ENCODE peak calls at places on chromosomes 13 and 19, in four cellular contexts. G, T, D and K are unnamed samples.

GRCh38 chr19:48455908-48456562 is 661 bp downstream of the KCNJ14 start:
- DNase-seq in D (no peak), T (no peak), G (no peak), K (no peak)

GRCh38 chr13:91701975-91702374 is 303.6 kb downstream of the GPC5 start:
- DNase-seq in T (no peak), G (no peak), D (no peak), K (no peak)

GRCh38 chr13:83232626-83233025 is 649.6 kb downstream of the SLITRK1 start:
- DNase-seq in T (no peak), D (no peak), G (no peak), K (no peak)

GRCh38 chr13:60645552-60646138 is 248.6 kb downstream of the TDRD3 start:
- DNase-seq in T (no peak), D (no peak), G (no peak), K (no peak)

GRCh38 chr13:28501547-28501946 is 6.6 kb upstream of the FLT1 start:
- DNase-seq in G (no peak), D (no peak), T (no peak), K (no peak)

GRCh38 chr13:61695147-61695546 is 279.5 kb upstream of the PCDH20 start:
- DNase-seq in G (no peak), T (no peak), D (no peak), K (no peak)

GRCh38 chr13:25980255-25980654 is 71.6 kb downstream of the SHISA2 start:
- DNase-seq in D (peak), G (no peak), T (no peak), K (peak)

GRCh38 chr13:26307701-26308100 is 53.8 kb downstream of the CDK8 start:
- DNase-seq in T (no peak), G (no peak), D (no peak), K (no peak)

GRCh38 chr19:47886010-47886559 is at the start of gene SULT2A1:
- DNase-seq in G (no peak), T (no peak), D (peak), K (no peak)

GRCh38 chr13:37752156-37752555 is 117.4 kb downstream of the TRPC4 start:
- DNase-seq in G (no peak), D (no peak), T (no peak), K (no peak)

GRCh38 chr13:20475927-20476691 is 49.5 kb downstream of the CRYL1 start:
- DNase-seq in D (peak), T (no peak), G (no peak), K (no peak)

GRCh38 chr19:3129112-3129511 is 6.7 kb upstream of the GNA15 start:
- DNase-seq in T (no peak), D (peak), G (no peak), K (peak)

GRCh38 chr19:12666305-12667048 is at the start of the genes MAN2B1 and WDR83:
- DNase-seq in T (peak), D (peak), G (peak), K (peak)

GRCh38 chr19:15331419-15332310 is 674 bp downstream of the BRD4 start:
- DNase-seq in G (peak), T (no peak), D (peak), K (peak)

GRCh38 chr13:45063261-45063870 is 56.9 kb upstream of the GTF2F2 start:
- DNase-seq in D (no peak), G (no peak), T (no peak), K (peak)

GRCh38 chr13:40812724-40813445 is 23.5 kb downstream of the SLC25A15 start:
- DNase-seq in T (no peak), D (peak), G (no peak), K (no peak)

GRCh38 chr13:77544765-77545316 is 9.3 kb downstream of the SCEL start:
- DNase-seq in G (no peak), T (no peak), D (no peak), K (no peak)

GRCh38 chr19:2456301-2456570 is 523 bp downstream of the LMNB2 start:
- DNase-seq in G (no peak), T (no peak), D (no peak), K (no peak)

GRCh38 chr19:3819989-3820388 is 33.8 kb upstream of the MATK start:
- DNase-seq in D (no peak), T (no peak), G (no peak), K (no peak)

GRCh38 chr13:40485611-40486517 is 180.6 kb downstream of the FOXO1 start:
- DNase-seq in T (no peak), G (no peak), D (no peak), K (no peak)

GRCh38 chr19:31838163-31838798 is 489.0 kb upstream of the TSHZ3 start:
- DNase-seq in D (no peak), G (no peak), T (no peak), K (no peak)

GRCh38 chr13:78820541-78820940 is 161.6 kb upstream of the OBI1 start:
- DNase-seq in G (no peak), D (no peak), T (no peak), K (no peak)

GRCh38 chr19:16588089-16588823 is 16.0 kb upstream of the SLC35E1 start:
- DNase-seq in D (no peak), T (no peak), G (no peak), K (peak)

GRCh38 chr13:46743191-46743590 is 53.8 kb downstream of the ESD start:
- DNase-seq in D (peak), T (no peak), G (no peak), K (peak)

DNA sequence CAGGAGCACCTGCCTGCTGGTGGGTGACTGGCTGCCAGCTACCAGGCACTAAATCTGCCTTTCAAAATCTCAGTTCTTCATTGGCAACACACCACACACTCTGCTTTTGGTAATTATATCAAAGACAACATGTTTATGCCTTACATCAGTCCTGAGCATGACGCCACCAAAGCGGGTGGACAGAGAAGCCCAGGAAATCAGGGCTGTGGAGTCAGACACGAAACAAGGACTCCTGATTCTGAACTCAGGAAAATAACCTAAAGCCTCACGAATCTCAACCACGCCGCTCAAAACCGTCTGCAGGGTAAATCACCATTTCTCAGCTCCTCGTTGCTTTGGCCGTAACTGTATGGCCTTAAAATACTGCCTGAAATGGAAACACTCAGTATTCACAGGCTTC is 105.2 kb upstream of the SOX1 start:
- DNase-seq in G (no peak), D (no peak), T (no peak), K (no peak)
- H3K4me3 ChIP-seq in G (no peak), D (no peak), T (no peak), K (no peak)

GRCh38 chr13:19089315-19089714 is 92.3 kb downstream of the TUBA3C start:
- DNase-seq in D (no peak), G (no peak), T (no peak), K (no peak)
- TF ChIP-seq CTCF in D (no peak), G (peak), T (no peak), K (no peak)

GRCh38 chr19:22533761-22534160 is 100.4 kb upstream of the ZNF492 start:
- DNase-seq in G (no peak), T (no peak), D (no peak), K (no peak)

GRCh38 chr19:22530042-22530441 is 104.1 kb upstream of the ZNF492 start:
- DNase-seq in D (no peak), T (no peak), G (no peak), K (no peak)

GRCh38 chr19:22528956-22529355 is 105.2 kb upstream of the ZNF492 start:
- DNase-seq in T (no peak), G (no peak), D (no peak), K (no peak)

GRCh38 chr19:22527554-22527953 is 105.4 kb upstream of the ZNF98 start:
- DNase-seq in T (no peak), D (no peak), G (peak), K (no peak)

DNA sequence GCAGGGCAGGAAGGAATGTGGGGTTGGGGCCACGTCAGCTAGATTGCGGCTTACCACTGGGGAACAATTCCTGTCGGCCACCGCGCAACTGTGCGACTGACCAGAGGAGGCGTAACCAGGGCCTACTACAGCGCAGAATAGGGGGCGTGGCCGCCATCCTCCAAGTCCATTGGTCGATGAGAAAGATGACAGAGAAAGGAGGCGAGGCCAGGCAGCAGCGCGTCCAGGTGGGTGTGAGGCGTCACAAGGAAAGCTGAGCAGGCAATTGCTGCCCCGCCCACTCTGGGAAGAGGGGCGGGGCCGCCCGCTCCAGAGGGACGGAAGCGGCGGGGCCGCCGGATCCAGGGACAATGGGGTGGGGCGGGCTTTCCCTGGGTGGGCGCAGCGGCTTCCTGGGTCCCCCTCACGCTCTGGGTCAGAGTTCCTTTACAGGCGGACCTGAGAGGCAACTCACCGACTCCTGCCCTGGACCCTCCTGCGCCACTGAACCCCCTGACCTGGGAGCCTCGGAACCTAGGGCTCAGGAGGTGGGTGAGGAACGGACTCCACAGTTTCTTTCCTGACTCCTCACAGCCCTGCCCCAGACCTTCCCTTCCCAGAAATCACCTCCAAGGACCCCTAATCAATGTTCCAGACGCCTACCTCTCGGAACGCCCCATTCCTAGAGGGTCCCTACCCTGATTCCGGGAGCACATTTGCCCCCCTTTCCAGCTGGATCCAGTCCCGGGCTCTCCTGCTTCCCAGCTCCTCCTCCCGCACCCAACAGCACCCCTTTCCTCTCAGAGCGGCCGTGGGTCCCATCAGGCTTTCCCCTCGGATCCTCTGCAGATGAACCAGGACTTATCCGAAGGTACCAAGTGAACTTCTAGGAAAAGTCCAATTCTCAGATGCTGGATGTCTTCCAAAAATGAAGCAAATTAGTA is 101.5 kb upstream of the ZNF492 start:
- DNase-seq in G (peak), D (no peak), T (peak), K (no peak)
- H3K4me3 ChIP-seq in G (peak), D (no peak), T (peak), K (no peak)

GRCh38 chr13:52652170-52652979 is at the start of gene SUGT1:
- DNase-seq in T (peak), G (peak), D (peak), K (peak)
- TF ChIP-seq CTCF in T (peak), G (peak), D (peak), K (peak)

DNA sequence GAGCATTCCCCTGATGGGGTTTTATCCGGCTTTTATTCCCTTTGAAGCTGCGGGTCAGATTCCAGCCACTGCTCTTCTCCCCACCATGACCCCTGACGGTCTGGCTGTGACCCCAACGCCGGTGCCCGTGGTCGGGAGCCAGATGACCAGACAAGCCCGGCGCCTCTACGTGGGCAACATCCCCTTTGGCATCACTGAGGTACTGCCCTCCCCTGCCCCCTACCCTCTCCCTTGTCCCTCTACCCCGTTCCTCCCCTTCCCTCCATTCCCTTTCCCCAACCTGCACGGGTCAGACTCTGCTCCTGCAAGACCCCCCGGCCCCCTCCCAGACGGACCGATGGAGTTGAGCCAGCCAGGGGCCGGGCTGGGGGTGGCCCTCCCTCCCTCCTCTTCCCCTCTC is 6.2 kb downstream of the U2AF2 start:
- DNase-seq in D (no peak), T (no peak), G (no peak), K (no peak)
- H3K4me3 ChIP-seq in D (no peak), T (no peak), G (no peak), K (no peak)

DNA sequence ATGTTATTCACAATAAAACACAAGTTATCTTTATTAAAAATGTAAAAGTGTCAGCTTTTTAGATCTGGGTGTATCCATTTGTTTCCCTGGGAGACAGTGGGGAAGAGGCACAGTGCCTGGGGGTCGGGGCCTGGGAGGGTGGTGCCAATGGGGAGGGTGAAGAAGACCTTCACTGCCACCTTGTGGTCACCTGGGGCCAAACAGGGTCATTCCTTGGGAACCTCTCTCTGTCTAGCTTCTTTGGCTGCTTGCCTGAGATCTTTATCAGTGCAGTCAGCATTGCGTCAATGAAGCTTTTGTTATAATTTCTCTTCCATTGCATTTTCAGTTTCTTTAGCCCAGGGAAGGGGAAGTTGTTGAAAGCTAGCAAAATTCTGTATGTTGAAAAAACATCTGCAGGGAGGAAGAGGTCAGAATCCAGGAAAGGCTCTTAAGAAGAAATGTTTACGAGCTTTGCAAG is 39.1 kb downstream of the PCDH8 start:
- DNase-seq in D (peak), T (peak), G (peak), K (peak)
- TF ChIP-seq CTCF in D (peak), T (peak), G (peak), K (peak)

GRCh38 chr19:40220674-40221073 is 2.5 kb upstream of the TTC9B start:
- DNase-seq in G (no peak), T (no peak), D (no peak), K (no peak)

GRCh38 chr19:40221858-40222619 is 3.9 kb upstream of the TTC9B start:
- DNase-seq in D (peak), G (no peak), T (peak), K (peak)

GRCh38 chr19:40217921-40218890 is at the start of gene TTC9B:
- DNase-seq in T (no peak), D (peak), G (no peak), K (no peak)

GRCh38 chr19:40217027-40217810 is 965 bp downstream of the TTC9B start:
- DNase-seq in G (peak), D (no peak), T (no peak), K (no peak)

GRCh38 chr19:40219721-40220276 is 1.6 kb upstream of the TTC9B start:
- DNase-seq in D (peak), G (no peak), T (no peak), K (peak)
- H3K4me3 ChIP-seq in D (no peak), G (no peak), T (no peak), K (peak)

GRCh38 chr19:10553943-10554381 is 10.3 kb downstream of the ATG4D start:
- DNase-seq in D (no peak), T (no peak), G (no peak), K (no peak)

GRCh38 chr19:10554760-10555612 is 10.8 kb downstream of the KRI1 start:
- DNase-seq in D (no peak), G (no peak), T (no peak), K (no peak)

GRCh38 chr19:10553087-10553667 is 9.5 kb downstream of the ATG4D start:
- DNase-seq in G (no peak), D (no peak), T (no peak), K (no peak)

GRCh38 chr19:10557603-10558197 is 8.1 kb downstream of the KRI1 start:
- DNase-seq in G (no peak), D (no peak), T (no peak), K (no peak)

GRCh38 chr19:10555613-10555979 is 10.2 kb downstream of the KRI1 start:
- DNase-seq in G (no peak), T (no peak), D (no peak), K (no peak)
- TF ChIP-seq CTCF in G (no peak), T (no peak), D (no peak), K (no peak)

GRCh38 chr13:35830850-35831450 is 300.2 kb downstream of the DCLK1 start:
- DNase-seq in D (no peak), T (no peak), G (no peak), K (no peak)
- H3K4me3 ChIP-seq in D (no peak), T (no peak), G (no peak), K (no peak)